ENCODE peak calls at places on chromosomes 1 and 21, in six cellular contexts. B is A549, C is K562, G is endothelial cell of umbilical vein, X is HepG2, Y is GM12878. J is an unnamed sample.

GRCh38 chr1:17441265-17441992 is 2.0 kb upstream of the RCC2 start:
- DNase-seq in X (no peak), Y (no peak), G (no peak), C (peak), B (peak), J (peak)

GRCh38 chr1:53526451-53527101 is 67.4 kb downstream of the DMRTB1 start:
- DNase-seq in G (no peak), C (no peak), X (peak), B (no peak), Y (no peak), J (no peak)

GRCh38 chr1:213119794-213120193 is 68.8 kb downstream of the RPS6KC1 start:
- DNase-seq in G (no peak), X (no peak), Y (no peak), B (no peak), C (no peak), J (no peak)

GRCh38 chr1:184025242-184025675 is 12.3 kb downstream of the COLGALT2 start:
- DNase-seq in Y (no peak), G (no peak), C (no peak), B (no peak), X (peak), J (no peak)

GRCh38 chr21:30463713-30464112 is 16.5 kb downstream of the KRTAP19-1 start:
- DNase-seq in G (no peak), B (peak), C (no peak), Y (no peak), X (no peak), J (peak)

GRCh38 chr1:9680091-9680490 is 28.6 kb downstream of the PIK3CD start:
- DNase-seq in C (no peak), G (no peak), B (no peak), Y (no peak), X (no peak), J (no peak)

GRCh38 chr1:155889566-155889965 is 21.6 kb downstream of the RIT1 start:
- DNase-seq in Y (no peak), X (no peak), G (peak), B (no peak), C (no peak), J (no peak)

GRCh38 chr1:67188137-67188536 is 21.9 kb downstream of the IL23R start:
- DNase-seq in Y (no peak), G (no peak), B (no peak), X (no peak), C (no peak), J (no peak)

GRCh38 chr1:162389971-162390370 is 8.4 kb downstream of the C1orf226 start:
- DNase-seq in C (peak), B (no peak), X (no peak), G (no peak), Y (no peak), J (no peak)

GRCh38 chr21:43735236-43736091 is 16.5 kb downstream of the PDXK start:
- DNase-seq in X (no peak), G (no peak), Y (no peak), C (no peak), B (no peak), J (no peak)

GRCh38 chr1:214154596-214155261 is 126.2 kb upstream of the SMYD2 start:
- DNase-seq in C (no peak), X (no peak), Y (no peak), G (no peak), B (no peak), J (no peak)

GRCh38 chr1:26169201-26169600 is 438 bp upstream of the C1orf232 start:
- DNase-seq in C (no peak), X (no peak), Y (no peak), G (no peak), B (no peak), J (no peak)

GRCh38 chr1:85453640-85454194 is 11.2 kb downstream of the DDAH1 start:
- DNase-seq in G (no peak), B (no peak), X (no peak), C (no peak), Y (no peak), J (no peak)

GRCh38 chr21:41707231-41707988 is 59.4 kb downstream of the RIPK4 start:
- DNase-seq in X (no peak), C (no peak), B (no peak), Y (no peak), G (no peak), J (no peak)

GRCh38 chr1:240194120-240194519 is 102.4 kb downstream of the FMN2 start:
- DNase-seq in B (no peak), X (no peak), Y (no peak), G (no peak), C (no peak), J (no peak)

GRCh38 chr1:236753554-236753953 is 41.5 kb upstream of the MTR start:
- DNase-seq in B (peak), C (peak), X (peak), Y (no peak), G (no peak), J (peak)

GRCh38 chr1:206445116-206445515 is 25.2 kb upstream of the IKBKE start:
- DNase-seq in G (peak), B (no peak), Y (no peak), C (no peak), X (no peak), J (no peak)

GRCh38 chr1:178461676-178462075 is 35.1 kb downstream of the CLEC20A start:
- DNase-seq in C (no peak), B (no peak), X (no peak), G (no peak), Y (no peak), J (no peak)

GRCh38 chr1:35202048-35202719 is 9.2 kb upstream of the SFPQ start:
- DNase-seq in Y (peak), C (peak), G (peak), X (peak), B (peak), J (peak)

GRCh38 chr1:6101826-6102225 is 56.1 kb downstream of the KCNAB2 start:
- DNase-seq in B (no peak), X (no peak), C (no peak), G (no peak), Y (no peak), J (no peak)

GRCh38 chr1:227905573-227906487 is 41.9 kb downstream of the WNT9A start:
- DNase-seq in X (no peak), Y (no peak), C (no peak), B (peak), G (no peak), J (peak)

GRCh38 chr1:221418346-221418745 is 323.5 kb downstream of the DUSP10 start:
- DNase-seq in G (no peak), X (no peak), Y (no peak), B (no peak), C (no peak), J (no peak)

GRCh38 chr21:35163381-35163780 is 114.3 kb upstream of the RUNX1 start:
- DNase-seq in Y (no peak), G (no peak), B (no peak), X (no peak), C (no peak), J (no peak)

GRCh38 chr1:206814716-206815341 is 42.5 kb upstream of the IL10 start:
- DNase-seq in Y (no peak), X (no peak), C (peak), B (no peak), G (peak), J (no peak)

GRCh38 chr1:59730759-59731478 is 83.8 kb upstream of the HOOK1 start:
- DNase-seq in Y (no peak), G (peak), B (peak), X (peak), C (peak), J (peak)

GRCh38 chr1:10338047-10338446 is 60.8 kb upstream of the PGD start:
- DNase-seq in Y (no peak), C (peak), B (peak), X (peak), G (peak), J (peak)

GRCh38 chr1:220786337-220787068 is at the start of gene MTARC1:
- DNase-seq in B (peak), Y (no peak), X (peak), G (peak), C (no peak), J (peak)

GRCh38 chr1:23664837-23665795 is 26.5 kb upstream of the RPL11 start:
- DNase-seq in C (peak), Y (peak), X (peak), B (peak), G (peak), J (peak)

GRCh38 chr1:26853156-26853555 is 9.8 kb upstream of the SFN start:
- DNase-seq in Y (no peak), X (peak), G (peak), B (peak), C (peak), J (peak)

GRCh38 chr21:26966978-26967913 is at the start of gene ADAMTS5:
- DNase-seq in X (no peak), G (peak), B (no peak), C (no peak), Y (no peak), J (peak)

GRCh38 chr1:110004583-110004982 is 20.0 kb downstream of the AHCYL1 start:
- DNase-seq in B (no peak), G (no peak), C (no peak), X (no peak), Y (no peak), J (no peak)

GRCh38 chr1:24963099-24963872 is 33.2 kb upstream of the RUNX3 start:
- DNase-seq in C (no peak), B (no peak), Y (no peak), G (no peak), X (no peak), J (peak)

GRCh38 chr1:34286547-34286946 is 109.8 kb downstream of the C1orf94 start:
- DNase-seq in X (no peak), Y (no peak), C (no peak), B (no peak), G (no peak), J (no peak)

GRCh38 chr1:212721388-212722247 is 22.0 kb upstream of the BATF3 start:
- DNase-seq in B (peak), X (peak), G (peak), Y (no peak), C (peak), J (peak)

GRCh38 chr1:3869751-3870301 is 12.6 kb downstream of the DFFB start:
- DNase-seq in C (peak), B (no peak), X (no peak), Y (no peak), G (no peak), J (peak)

GRCh38 chr1:85048296-85049064 is at the start of gene MCOLN3:
- DNase-seq in X (no peak), G (no peak), B (peak), C (peak), Y (no peak), J (no peak)

GRCh38 chr1:94237291-94238226 is at the start of gene ARHGAP29:
- DNase-seq in X (peak), Y (no peak), G (peak), B (peak), C (peak), J (no peak)

DNA sequence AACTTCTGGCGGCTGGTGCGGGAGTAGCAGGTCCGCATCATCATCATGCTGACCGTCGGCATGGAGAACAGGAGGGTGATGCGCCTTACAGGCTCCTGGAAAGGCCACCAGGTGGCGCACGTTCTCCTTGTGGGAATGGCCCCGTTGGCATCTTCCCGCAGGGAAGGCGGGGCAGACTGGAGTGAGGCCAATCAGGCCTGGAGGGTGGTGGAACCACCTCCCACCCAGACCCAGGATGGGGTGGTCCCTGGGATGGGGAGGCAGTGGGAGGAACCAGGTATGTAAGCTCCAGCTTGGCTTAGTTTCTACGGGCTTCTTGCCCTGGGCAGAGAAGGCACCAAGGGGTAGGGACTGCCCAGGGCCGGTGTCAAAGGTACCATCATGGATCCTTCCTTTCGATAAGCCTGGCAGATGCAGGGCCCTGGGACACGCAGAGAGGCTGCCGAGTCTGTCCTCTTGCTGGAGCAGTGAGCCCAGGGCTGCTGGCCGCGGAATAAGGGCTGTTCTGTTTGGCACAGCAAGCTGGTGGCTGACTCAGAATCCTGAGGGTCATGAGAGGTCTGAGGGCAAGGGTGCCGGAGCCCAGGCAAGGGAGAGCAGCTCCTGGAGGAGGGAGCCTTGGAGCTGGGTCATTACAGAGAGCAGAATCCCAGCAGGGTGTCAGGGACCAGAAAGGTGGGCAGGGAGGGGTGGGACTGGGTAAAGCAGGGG is 8.7 kb upstream of the LGR6 start:
- DNase-seq in X (peak), B (peak), Y (no peak), G (peak), C (peak), J (peak)
- TF ChIP-seq MYC in X (no peak), B (no peak), Y (no peak), G (no peak), C (no peak), J (peak)

GRCh38 chr1:185917646-185918045 is 183.5 kb downstream of the HMCN1 start:
- DNase-seq in B (peak), G (peak), X (no peak), Y (no peak), C (peak), J (peak)
- TF ChIP-seq MYC in B (no peak), G (no peak), X (no peak), Y (no peak), C (no peak), J (no peak)

GRCh38 chr1:44024903-44025525 is 6.2 kb downstream of the SLC6A9 start:
- DNase-seq in Y (no peak), C (no peak), G (no peak), B (peak), X (no peak), J (no peak)
- TF ChIP-seq MYC in Y (no peak), C (no peak), G (no peak), B (no peak), X (no peak), J (no peak)

GRCh38 chr1:160901768-160902167 is 16.8 kb upstream of the ITLN1 start:
- DNase-seq in B (no peak), C (no peak), G (no peak), Y (no peak), X (no peak), J (no peak)
- TF ChIP-seq MYC in B (no peak), C (no peak), G (no peak), Y (no peak), X (no peak), J (no peak)

DNA sequence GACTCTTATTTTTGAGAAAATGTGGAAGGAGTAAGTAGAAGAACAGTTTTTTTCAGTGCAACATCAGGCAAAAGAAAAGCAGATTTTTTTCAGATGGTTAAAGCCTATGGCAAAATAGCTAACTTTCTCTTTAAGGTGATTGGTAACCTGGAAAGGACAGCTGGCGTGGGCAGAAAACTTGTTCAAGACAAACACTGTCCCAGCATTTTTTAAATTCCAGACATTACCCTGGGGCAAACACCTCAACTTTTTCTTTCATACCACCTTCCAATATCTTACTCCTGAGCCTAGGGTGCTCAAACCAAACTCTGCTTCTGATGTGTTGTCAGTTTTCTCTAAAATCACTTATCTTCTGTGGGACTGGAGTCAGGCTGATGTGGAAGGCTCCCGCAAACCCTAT is 2.7 kb upstream of the LEPR start:
- DNase-seq in X (no peak), B (no peak), Y (no peak), C (peak), G (no peak), J (no peak)
- TF ChIP-seq MYC in X (no peak), B (no peak), Y (no peak), C (no peak), G (no peak), J (no peak)

DNA sequence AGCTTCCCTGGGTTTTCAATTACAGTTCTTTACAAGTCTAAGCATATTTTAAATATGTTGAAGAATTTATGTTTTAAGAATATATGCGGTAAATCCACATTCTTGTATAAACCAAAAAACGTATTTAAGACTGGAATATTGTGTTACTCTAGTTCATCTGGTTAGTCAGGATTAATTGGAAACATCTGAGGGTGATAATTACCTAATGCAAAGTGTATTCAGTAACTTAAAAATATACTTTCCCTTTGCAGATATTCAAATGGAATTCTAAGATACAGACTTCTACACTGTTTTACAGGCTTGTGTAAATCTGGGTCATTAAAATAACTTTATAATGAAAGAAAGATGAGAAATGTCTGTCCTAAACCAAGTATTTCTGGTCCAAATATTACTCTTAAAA is 302.0 kb downstream of the VAV3 start:
- DNase-seq in Y (no peak), B (no peak), C (no peak), X (no peak), G (no peak), J (no peak)
- TF ChIP-seq MYC in Y (no peak), B (no peak), C (no peak), X (no peak), G (no peak), J (no peak)

GRCh38 chr1:194829492-194829891 is 1643.1 kb upstream of the B3GALT2 start:
- DNase-seq in Y (no peak), C (no peak), G (no peak), B (no peak), X (no peak), J (no peak)
- TF ChIP-seq MYC in Y (no peak), C (no peak), G (no peak), B (no peak), X (no peak), J (no peak)

GRCh38 chr1:108645479-108646184 is 15.3 kb downstream of the HENMT1 start:
- DNase-seq in C (peak), X (no peak), G (no peak), B (no peak), Y (no peak), J (peak)

GRCh38 chr1:108646661-108647269 is 14.1 kb downstream of the HENMT1 start:
- DNase-seq in G (peak), Y (no peak), X (peak), C (peak), B (peak), J (peak)

GRCh38 chr1:108646265-108646660 is 14.6 kb downstream of the HENMT1 start:
- DNase-seq in G (no peak), Y (no peak), X (no peak), C (no peak), B (no peak), J (no peak)

GRCh38 chr1:108643492-108644333 is 17.2 kb downstream of the HENMT1 start:
- DNase-seq in C (peak), G (peak), X (peak), Y (peak), B (peak), J (peak)

GRCh38 chr1:108644984-108645383 is 15.9 kb downstream of the HENMT1 start:
- DNase-seq in B (no peak), G (no peak), X (no peak), C (no peak), Y (no peak), J (no peak)
- TF ChIP-seq MYC in B (no peak), G (no peak), X (no peak), C (no peak), Y (no peak), J (no peak)

DNA sequence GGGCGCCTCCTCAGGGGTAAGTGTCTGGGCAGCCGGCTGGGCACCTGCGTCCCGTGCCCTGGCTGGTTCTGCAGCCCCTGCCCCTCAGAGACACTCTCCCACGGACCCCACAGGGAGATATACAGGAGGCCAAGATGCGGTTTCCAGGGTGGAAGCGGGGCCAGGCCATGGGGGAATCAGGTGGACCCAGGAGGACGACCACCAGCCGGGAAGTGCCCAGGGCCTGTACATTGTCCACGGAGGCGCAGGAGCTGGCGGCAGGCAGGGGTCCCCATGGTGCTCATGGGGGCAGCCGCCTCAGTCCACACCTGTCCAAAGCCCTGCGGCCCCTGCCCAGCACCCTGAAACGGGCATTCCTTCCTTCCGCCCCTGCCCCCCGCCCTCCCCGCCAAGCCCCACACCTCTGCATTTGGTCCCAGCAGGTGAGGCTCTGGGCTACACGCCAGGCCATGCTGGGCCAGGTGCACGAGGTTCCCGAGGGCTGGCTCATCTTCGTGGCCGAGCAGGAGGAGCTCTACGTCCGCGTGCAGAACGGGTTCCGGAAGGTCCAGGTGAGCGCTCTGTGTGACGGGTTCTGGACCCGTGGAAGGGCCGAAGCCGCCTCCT is 36.7 kb downstream of the SLC19A1 start:
- DNase-seq in X (no peak), G (no peak), Y (no peak), C (no peak), B (no peak), J (no peak)
- TF ChIP-seq MYC in X (no peak), G (no peak), Y (no peak), C (no peak), B (no peak), J (no peak)

J was measured in NB4.